ENCODE peak calls at places on chromosomes 6 and 20, in seven cellular contexts. E is colonic mucosa, X is PC-3, Y is IMR-90, U is MM.1S, V is heart left ventricle, P is uterus. L is an unnamed sample. For H3K4me1, the result is how much of the 10 kb centered on the place peaks cover.

GRCh38 chr6:138973481-138974140 is 14.4 kb downstream of the REPS1 start:
- DNase-seq in V (no peak), Y (peak), U (no peak), P (no peak), X (peak), E (no peak), L (no peak)

GRCh38 chr6:87654880-87655454 is 47.1 kb downstream of the AKIRIN2 start:
- DNase-seq in U (no peak), V (no peak), P (no peak), X (no peak), E (no peak), Y (peak), L (no peak)

GRCh38 chr6:80104520-80104919 is 2.0 kb upstream of the BCKDHB start:
- DNase-seq in E (no peak), V (no peak), Y (no peak), U (no peak), X (no peak), P (no peak), L (no peak)

GRCh38 chr20:44552950-44553908 is 29.1 kb upstream of the PKIG start:
- DNase-seq in E (peak), U (no peak), P (no peak), X (peak), Y (peak), V (no peak), L (no peak)

GRCh38 chr6:11770546-11771466 is 7.8 kb downstream of the ADTRP start:
- DNase-seq in P (peak), X (peak), E (peak), Y (peak), U (peak), V (peak), L (peak)

GRCh38 chr6:26214826-26215199 is 127.6 kb downstream of the HFE start:
- DNase-seq in U (no peak), V (no peak), Y (no peak), P (no peak), E (no peak), X (no peak), L (no peak)

GRCh38 chr6:52984247-52984646 is 10.8 kb downstream of the GSTA4 start:
- DNase-seq in V (no peak), E (no peak), P (no peak), Y (no peak), U (peak), X (peak), L (no peak)

GRCh38 chr20:40477805-40478204 is 211.2 kb downstream of the MAFB start:
- DNase-seq in E (no peak), U (no peak), Y (no peak), X (no peak), V (no peak), P (no peak), L (no peak)

GRCh38 chr20:11703119-11703518 is 214.6 kb upstream of the BTBD3 start:
- DNase-seq in P (no peak), Y (no peak), E (no peak), V (no peak), U (no peak), X (no peak), L (no peak)

GRCh38 chr6:169725270-169726048 is 1.2 kb upstream of the PHF10 start:
- DNase-seq in U (no peak), V (peak), E (peak), P (peak), Y (peak), X (peak), L (peak)

GRCh38 chr6:163946437-163946836 is 531.9 kb downstream of the QKI start:
- DNase-seq in E (no peak), U (no peak), P (peak), V (no peak), X (no peak), Y (no peak), L (no peak)

GRCh38 chr6:15929685-15930084 is 199.2 kb upstream of the MYLIP start:
- DNase-seq in Y (no peak), P (no peak), E (no peak), U (no peak), X (no peak), V (no peak), L (no peak)

GRCh38 chr6:122984393-122984792 is 11.6 kb upstream of the CLVS2 start:
- DNase-seq in E (no peak), V (no peak), U (no peak), P (no peak), X (no peak), Y (no peak), L (no peak)

GRCh38 chr6:42230320-42231034 is 12.8 kb upstream of the MRPS10 start:
- DNase-seq in X (peak), U (no peak), V (no peak), E (no peak), P (no peak), Y (peak), L (no peak)

GRCh38 chr6:122623279-122623678 is 13.1 kb downstream of the PKIB start:
- DNase-seq in Y (no peak), U (no peak), P (no peak), E (no peak), V (no peak), X (no peak), L (no peak)

GRCh38 chr20:3483784-3484183 is 13.0 kb downstream of the ATRN start:
- DNase-seq in Y (peak), E (no peak), U (no peak), V (no peak), P (no peak), X (peak), L (no peak)

GRCh38 chr6:56386717-56387116 is 139.3 kb upstream of the COL21A1 start:
- DNase-seq in E (no peak), V (no peak), U (no peak), P (no peak), Y (no peak), X (no peak), L (no peak)

GRCh38 chr6:162683135-162683534 is 44.4 kb downstream of the PRKN start:
- DNase-seq in E (no peak), P (no peak), V (no peak), Y (no peak), U (no peak), X (no peak), L (no peak)

GRCh38 chr20:51624157-51624731 is 81.7 kb upstream of the NFATC2 start:
- DNase-seq in X (peak), Y (peak), U (peak), P (peak), V (peak), E (peak), L (peak)

GRCh38 chr20:45052698-45053440 is 48.1 kb downstream of the KCNS1 start:
- DNase-seq in E (no peak), U (peak), V (no peak), X (no peak), Y (peak), P (no peak), L (no peak)

GRCh38 chr20:50302463-50303041 is 111.9 kb downstream of the CEBPB start:
- DNase-seq in X (peak), U (no peak), V (no peak), E (no peak), Y (peak), P (no peak), L (no peak)

GRCh38 chr20:6744805-6745204 is 22.7 kb upstream of the BMP2 start:
- DNase-seq in X (no peak), U (no peak), P (no peak), Y (no peak), E (no peak), V (no peak), L (no peak)

GRCh38 chr20:45359069-45359405 is 3.9 kb upstream of the SYS1 start:
- DNase-seq in Y (peak), V (no peak), P (no peak), U (no peak), X (no peak), E (no peak), L (no peak)

GRCh38 chr6:134517145-134517658 is 199.3 kb upstream of the SGK1 start:
- DNase-seq in U (no peak), X (peak), E (no peak), Y (peak), P (peak), V (peak), L (peak)

GRCh38 chr20:40688129-40689099 is 622 bp downstream of the MAFB start:
- DNase-seq in P (no peak), X (no peak), U (no peak), Y (peak), V (peak), E (no peak), L (no peak)

GRCh38 chr6:130033999-130034814 is 15.8 kb downstream of the L3MBTL3 start:
- DNase-seq in U (no peak), P (peak), E (no peak), Y (peak), X (peak), V (no peak), L (no peak)

GRCh38 chr20:50399003-50399916 is 110.9 kb upstream of the PTPN1 start:
- DNase-seq in U (no peak), X (no peak), V (peak), E (no peak), P (peak), Y (peak), L (peak)

GRCh38 chr6:82569022-82569421 is 205.4 kb downstream of the TPBG start:
- DNase-seq in E (no peak), P (no peak), U (no peak), Y (no peak), V (no peak), X (no peak), L (no peak)

GRCh38 chr20:24609757-24610156 is 140.3 kb downstream of the SYNDIG1 start:
- DNase-seq in X (no peak), P (no peak), E (no peak), U (no peak), Y (no peak), V (no peak), L (no peak)

GRCh38 chr6:138814179-138814834 is 18.4 kb downstream of the ECT2L start:
- DNase-seq in X (no peak), U (no peak), Y (no peak), E (no peak), V (no peak), P (no peak), L (no peak)

GRCh38 chr6:103522045-103522444 is 1337.7 kb downstream of the HACE1 start:
- DNase-seq in E (no peak), V (no peak), P (no peak), X (no peak), U (no peak), Y (no peak), L (no peak)
- TF ChIP-seq CTCF in E (no peak), V (no peak), P (no peak), X (no peak), U (no peak), Y (no peak), L (no peak)

GRCh38 chr6:44285552-44286284 is 15.5 kb downstream of the TMEM151B start:
- DNase-seq in P (no peak), X (peak), Y (peak), V (no peak), U (no peak), E (no peak), L (no peak)

GRCh38 chr6:44284867-44285266 is 14.6 kb downstream of the TMEM151B start:
- DNase-seq in Y (no peak), X (no peak), U (no peak), P (no peak), V (no peak), E (no peak), L (no peak)

GRCh38 chr6:44286285-44286565 is 16.0 kb downstream of the TMEM151B start:
- DNase-seq in P (no peak), E (no peak), V (no peak), U (no peak), X (no peak), Y (no peak), L (no peak)

GRCh38 chr6:44286747-44287146 is 16.5 kb downstream of the TMEM151B start:
- DNase-seq in V (no peak), U (no peak), E (no peak), Y (no peak), X (no peak), P (no peak), L (no peak)

DNA sequence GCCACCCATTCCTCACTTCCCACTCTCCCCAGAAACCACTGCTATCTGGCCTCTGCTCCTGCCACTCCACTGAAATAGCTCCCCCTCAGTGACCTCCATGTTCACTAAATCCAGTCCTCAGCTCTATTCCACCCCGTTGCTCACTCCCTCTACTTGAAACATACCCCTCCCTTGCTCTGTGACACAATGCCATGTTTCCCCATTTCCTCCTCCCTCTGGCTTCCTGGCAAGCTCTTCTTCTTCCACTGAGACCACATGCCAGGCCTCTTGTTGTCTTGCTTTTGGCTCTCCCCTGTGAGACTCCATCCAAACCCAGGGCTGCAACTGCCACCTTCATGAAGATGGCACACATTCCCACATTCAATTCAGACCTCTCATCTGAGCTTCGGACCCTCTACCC is 13.9 kb downstream of the TMEM151B start:
- DNase-seq in V (no peak), E (no peak), Y (no peak), P (no peak), X (no peak), U (no peak), L (no peak)
- H3K4me1 ChIP-seq in V (under half), E (under half), Y (under half), P (under half), X (under half), U (under half), L (under half)

DNA sequence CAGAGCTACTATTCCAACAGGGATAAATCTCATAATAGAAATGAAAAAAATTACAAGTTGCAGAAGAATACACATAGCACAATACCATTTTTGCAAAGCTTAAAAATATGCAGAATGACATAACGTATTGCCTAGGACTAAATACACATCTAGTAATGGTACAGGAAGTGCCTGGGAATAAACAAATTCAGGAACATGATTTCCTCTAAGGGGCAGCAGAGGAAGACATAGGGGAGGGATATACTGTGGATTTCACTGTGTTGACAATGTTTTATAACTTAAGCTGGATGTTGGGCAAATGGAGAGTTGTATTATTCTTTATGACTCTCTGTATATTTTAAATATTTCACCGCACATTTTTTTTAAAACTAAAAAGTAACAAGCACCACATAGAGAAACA is 5.5 kb upstream of the GLO1 start:
- DNase-seq in E (no peak), V (no peak), P (no peak), X (no peak), Y (no peak), U (no peak), L (no peak)
- TF ChIP-seq CTCF in E (no peak), V (no peak), P (no peak), X (no peak), Y (no peak), U (no peak), L (no peak)

GRCh38 chr6:34597605-34598353 is 41.6 kb upstream of the SPDEF start:
- DNase-seq in U (no peak), V (no peak), X (peak), Y (no peak), P (no peak), E (peak), L (no peak)

GRCh38 chr6:34592208-34592952 is 36.3 kb upstream of the SPDEF start:
- DNase-seq in X (no peak), E (no peak), V (no peak), U (no peak), P (no peak), Y (no peak), L (no peak)

GRCh38 chr6:34596798-34597197 is 40.7 kb upstream of the SPDEF start:
- DNase-seq in U (no peak), Y (no peak), X (no peak), V (no peak), P (no peak), E (no peak), L (no peak)

GRCh38 chr6:34593741-34594140 is 37.6 kb upstream of the SPDEF start:
- DNase-seq in E (no peak), P (no peak), U (no peak), Y (no peak), V (no peak), X (no peak), L (no peak)

DNA sequence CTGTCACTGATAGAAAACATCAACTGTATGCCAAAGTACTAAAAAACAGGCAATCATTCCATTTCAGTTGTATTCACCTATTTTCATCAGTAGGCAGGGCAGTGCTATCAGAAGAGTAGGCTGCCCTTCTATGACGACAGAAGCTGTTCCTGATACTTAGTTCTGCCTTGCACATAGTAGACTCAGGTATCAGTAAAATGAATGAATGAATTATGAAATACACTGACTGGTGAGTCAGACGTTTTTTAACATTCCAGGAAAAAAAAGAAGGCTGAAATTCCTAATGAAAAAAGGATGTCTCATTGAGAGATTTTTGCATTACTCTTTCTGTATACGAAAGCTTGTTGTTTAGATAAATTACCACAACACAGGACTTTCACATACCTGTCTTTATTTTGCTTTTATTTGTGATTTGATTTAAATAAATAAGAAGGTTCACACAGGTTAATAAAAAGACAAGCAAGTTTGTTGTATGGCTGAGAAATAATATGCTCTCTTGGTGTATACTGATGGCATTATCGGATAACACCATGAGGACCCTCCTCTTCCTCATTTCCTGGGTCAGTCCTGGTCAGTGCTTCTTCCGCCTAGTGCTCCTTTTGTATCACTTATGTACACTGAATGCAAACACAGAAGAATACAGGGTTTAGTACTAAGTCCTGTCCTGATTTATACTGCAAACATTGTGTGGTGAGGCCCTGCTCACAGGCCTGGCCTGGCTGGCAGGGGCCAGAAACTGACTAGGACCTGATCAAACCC is 39.4 kb upstream of the SPDEF start:
- DNase-seq in E (no peak), P (no peak), Y (peak), V (no peak), X (peak), U (no peak), L (no peak)
- H3K4me1 ChIP-seq in E (under half), P (under half), Y (under half), V (under half), X (under half), U (under half), L (half or more)

GRCh38 chr20:22312744-22313346 is 271.5 kb downstream of the FOXA2 start:
- DNase-seq in U (peak), Y (peak), V (no peak), X (peak), E (peak), P (no peak), L (peak)
- TF ChIP-seq CTCF in U (peak), Y (peak), V (peak), X (peak), E (peak), P (peak), L (peak)

DNA sequence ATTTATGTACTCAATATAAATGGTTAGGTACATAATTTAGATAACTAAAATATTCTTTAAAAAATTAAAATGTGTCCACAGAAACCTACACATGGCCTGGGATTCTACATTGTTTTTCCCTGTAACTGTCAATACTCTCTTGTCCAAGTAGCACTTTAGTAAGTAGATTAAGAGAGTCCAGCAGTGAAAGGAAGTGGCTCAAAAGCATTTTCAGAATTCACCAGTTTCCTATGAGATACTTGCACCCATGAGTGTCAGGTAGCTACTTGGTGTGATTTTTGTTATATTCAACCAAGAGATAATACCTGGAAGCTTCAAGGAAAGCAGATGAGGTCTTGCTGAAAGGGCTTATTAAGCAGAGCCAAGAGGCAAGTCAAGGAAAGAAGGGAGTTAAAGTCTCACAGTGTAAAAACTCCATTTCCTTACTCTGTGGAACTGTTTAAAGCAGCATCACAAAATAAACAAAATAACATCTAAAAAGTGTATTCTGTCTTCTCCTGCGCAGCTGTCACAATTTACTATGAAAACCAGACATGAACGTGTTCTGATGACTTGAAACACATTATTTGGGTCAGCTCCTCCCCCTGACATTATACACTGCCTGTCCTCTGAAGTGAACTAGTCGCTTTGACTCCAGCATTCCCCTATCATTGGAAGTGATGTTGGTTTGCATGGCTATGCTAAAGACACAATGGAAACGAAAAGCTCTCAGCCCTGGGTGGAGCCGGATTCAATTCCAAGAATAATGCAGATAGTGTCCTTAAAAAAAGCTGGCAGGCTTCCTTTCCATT is 126.1 kb downstream of the FYN start:
- DNase-seq in Y (no peak), E (no peak), U (no peak), V (no peak), X (no peak), P (no peak), L (no peak)
- H3K4me1 ChIP-seq in Y (under half), E (under half), U (under half), V (under half), X (under half), P (under half), L (half or more)

GRCh38 chr20:19802492-19803158 is 44.6 kb downstream of the RIN2 start:
- DNase-seq in Y (peak), X (peak), U (peak), P (no peak), E (peak), V (no peak), L (no peak)
- TF ChIP-seq CTCF in Y (peak), X (peak), U (peak), P (peak), E (peak), V (peak), L (peak)

GRCh38 chr6:105789935-105790334 is 296.2 kb upstream of the PRDM1 start:
- DNase-seq in X (no peak), U (no peak), P (no peak), Y (no peak), V (no peak), E (no peak), L (no peak)
- H3K4me1 ChIP-seq in X (under half), U (half or more), P (under half), Y (under half), V (under half), E (under half), L (under half)

L was measured in heart right ventricle.